ENCODE peak calls at places on chromosomes 6 and 20, in seven cellular contexts. Q is K562, U is GM12878, O is HCT116, M is SK-N-SH, A is H1, P is HepG2. F is an unnamed sample.
A peak's percentile ranks its signal among the peaks of the same experiment; 100 is the strongest.

GRCh38 chr6:13924949-13925881 is at the start of gene RNF182:
- DNase-seq in Q (peak; percentile 84), U (no peak), O (no peak), M (peak; percentile 17), A (no peak), P (no peak), F (no peak)

GRCh38 chr6:157063176-157063934 is 260.0 kb downstream of the TMEM242 start:
- DNase-seq in Q (no peak), U (no peak), O (no peak), M (no peak), A (no peak), P (no peak), F (no peak)

GRCh38 chr6:14135865-14136539 is 18.4 kb downstream of the CD83 start:
- DNase-seq in Q (peak; percentile 65), U (no peak), O (no peak), M (no peak), A (no peak), P (no peak), F (no peak)

GRCh38 chr20:38804682-38805501 is 605 bp upstream of the PPP1R16B start:
- DNase-seq in Q (peak; percentile 71), U (peak; percentile 65), O (no peak), M (no peak), A (peak; percentile 70), P (no peak), F (no peak)

GRCh38 chr6:111990214-111990613 is 63.7 kb upstream of the CCN6 start:
- DNase-seq in Q (no peak), U (no peak), O (no peak), M (no peak), A (no peak), P (no peak), F (no peak)

GRCh38 chr6:21201673-21202430 is 391.7 kb upstream of the SOX4 start:
- DNase-seq in Q (no peak), U (no peak), O (no peak), M (peak; percentile 47), A (no peak), P (no peak), F (no peak)

GRCh38 chr6:6620752-6621151 is 32.2 kb downstream of the LY86 start:
- DNase-seq in Q (no peak), U (no peak), O (no peak), M (no peak), A (no peak), P (no peak), F (no peak)

GRCh38 chr6:106450645-106451044 is 90.1 kb downstream of the CRYBG1 start:
- DNase-seq in Q (no peak), U (no peak), O (no peak), M (no peak), A (no peak), P (no peak), F (no peak)

GRCh38 chr20:6466065-6466810 is 301.2 kb upstream of the BMP2 start:
- DNase-seq in Q (no peak), U (no peak), O (no peak), M (no peak), A (no peak), P (peak; percentile 68), F (no peak)

GRCh38 chr6:46172176-46172575 is 1.4 kb upstream of the ENPP5 start:
- DNase-seq in Q (no peak), U (no peak), O (no peak), M (no peak), A (no peak), P (no peak), F (no peak)

GRCh38 chr20:10985536-10985935 is 311.7 kb upstream of the JAG1 start:
- DNase-seq in Q (no peak), U (no peak), O (no peak), M (no peak), A (no peak), P (no peak), F (no peak)

GRCh38 chr20:9474835-9475413 is 39.5 kb upstream of the LAMP5 start:
- DNase-seq in Q (no peak), U (no peak), O (no peak), M (no peak), A (no peak), P (no peak), F (no peak)

GRCh38 chr20:46375771-46376170 is 30.6 kb downstream of the ELMO2 start:
- DNase-seq in Q (peak; percentile 20), U (no peak), O (no peak), M (no peak), A (no peak), P (no peak), F (no peak)

GRCh38 chr6:155333414-155333813 is 19.1 kb upstream of the TFB1M start:
- DNase-seq in Q (no peak), U (peak; percentile 58), O (no peak), M (no peak), A (no peak), P (no peak), F (no peak)

GRCh38 chr6:1027109-1027794 is 284.6 kb upstream of the FOXQ1 start:
- DNase-seq in Q (no peak), U (no peak), O (peak; percentile 33), M (no peak), A (no peak), P (no peak), F (no peak)

GRCh38 chr6:28756555-28756918 is 167.2 kb downstream of the TRIM27 start:
- DNase-seq in Q (peak; percentile 63), U (no peak), O (no peak), M (no peak), A (no peak), P (peak; percentile 70), F (no peak)

GRCh38 chr6:4297348-4297747 is 162.0 kb upstream of the ECI2 start:
- DNase-seq in Q (no peak), U (no peak), O (no peak), M (no peak), A (no peak), P (no peak), F (no peak)

GRCh38 chr6:14635195-14635594 is 517.6 kb downstream of the CD83 start:
- DNase-seq in Q (no peak), U (no peak), O (no peak), M (no peak), A (no peak), P (no peak), F (no peak)

GRCh38 chr6:161959072-161959471 is 685.2 kb upstream of the AGPAT4 start:
- DNase-seq in Q (no peak), U (no peak), O (no peak), M (no peak), A (no peak), P (no peak), F (no peak)

GRCh38 chr6:34132486-34133185 is 13.3 kb downstream of the GRM4 start:
- DNase-seq in Q (peak; percentile 73), U (no peak), O (no peak), M (no peak), A (no peak), P (peak; percentile 17), F (peak; percentile 86)

GRCh38 chr6:137496909-137497721 is 2.9 kb upstream of the OLIG3 start:
- DNase-seq in Q (no peak), U (no peak), O (no peak), M (no peak), A (no peak), P (no peak), F (no peak)

DNA sequence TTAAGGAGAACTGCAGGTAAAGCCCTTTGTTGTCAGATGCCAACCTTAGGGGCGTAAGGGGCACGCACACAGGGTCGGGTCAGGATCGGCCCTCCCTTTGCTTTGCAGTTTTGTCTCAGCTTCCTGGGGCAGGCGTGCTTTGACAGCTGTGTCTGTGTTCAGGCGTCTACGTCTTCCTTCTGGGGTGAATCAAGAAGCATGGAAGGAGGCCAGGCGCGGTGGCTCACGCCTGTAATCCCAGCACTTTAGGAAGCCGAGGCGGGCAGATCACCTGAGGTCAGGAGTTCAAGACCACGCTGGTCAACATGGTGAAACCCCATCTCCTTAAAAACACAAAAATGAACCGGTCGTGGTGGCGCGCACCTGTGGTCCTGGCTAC is 1.3 kb downstream of the ZGPAT start:
- DNase-seq in Q (no peak), U (no peak), O (no peak), M (no peak), A (no peak), P (no peak), F (no peak)
- TF ChIP-seq JUND in Q (no peak), U (no peak), O (no peak), M (no peak), A (no peak), P (no peak), F (no peak)

GRCh38 chr6:11207199-11207968 is 25.1 kb downstream of the NEDD9 start:
- DNase-seq in Q (no peak), U (no peak), O (peak; percentile 39), M (no peak), A (no peak), P (peak; percentile 98), F (peak; percentile 84)
- TF ChIP-seq JUND in Q (no peak), U (no peak), O (peak; percentile 62), M (peak; percentile 97), A (no peak), P (peak; percentile 97), F (peak; percentile 88)

DNA sequence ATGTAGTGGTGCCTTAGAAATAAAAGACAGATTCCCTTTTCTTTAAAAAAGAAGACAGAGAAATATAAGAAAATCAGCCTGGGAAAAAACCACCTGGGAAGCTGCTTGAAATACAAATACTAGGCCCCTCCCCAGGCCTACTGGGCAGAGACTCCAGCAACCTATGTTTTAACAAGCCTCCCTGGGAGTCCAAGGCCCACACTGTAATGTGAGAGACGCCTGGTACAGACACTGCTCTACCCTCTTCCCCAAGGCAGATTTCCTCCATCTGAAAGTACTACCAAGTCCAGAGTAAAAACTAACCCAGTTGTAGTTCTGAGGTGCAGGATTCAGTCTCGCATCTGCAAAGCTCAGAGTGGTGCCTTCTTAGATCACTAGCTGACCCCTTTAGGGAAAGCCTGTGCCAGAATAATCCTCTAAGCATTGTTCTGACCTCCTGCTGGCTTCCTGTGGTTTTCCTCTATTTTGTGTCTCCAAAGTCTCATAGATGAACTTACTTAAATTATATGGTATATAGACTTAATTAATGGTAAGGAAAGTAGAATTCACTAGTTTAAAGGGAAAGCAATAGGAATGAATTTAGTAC is 270.2 kb upstream of the SLC35B3 start:
- DNase-seq in Q (no peak), U (no peak), O (no peak), M (no peak), A (no peak), P (no peak), F (no peak)
- TF ChIP-seq JUND in Q (no peak), U (no peak), O (no peak), M (no peak), A (no peak), P (no peak), F (no peak)

GRCh38 chr6:43088654-43089056 is 12.5 kb downstream of the PTK7 start:
- DNase-seq in Q (no peak), U (no peak), O (no peak), M (no peak), A (no peak), P (no peak), F (no peak)
- TF ChIP-seq JUND in Q (no peak), U (no peak), O (no peak), M (no peak), A (no peak), P (no peak), F (no peak)

F was measured in T47D.